ENCODE peak calls at places on chromosomes 13 and 19, in five cellular contexts. One of them, this sample, is unnamed.
A peak's percentile ranks its signal among the peaks of the same experiment; 100 is the strongest.

GRCh38 chr13:19618925-19619324 is 14.5 kb upstream of the MPHOSPH8 start:
- DNase-seq in non-pigmented ciliary epithelial cell: no peak
- DNase-seq in Caco-2: peak; percentile 68
- DNase-seq in CD4-positive, alpha-beta memory T cell: no peak
- DNase-seq in HS-5: no peak
- DNase-seq in this sample: no peak

GRCh38 chr13:100146534-100146933 is 57.6 kb downstream of the PCCA start:
- DNase-seq in non-pigmented ciliary epithelial cell: no peak
- DNase-seq in Caco-2: no peak
- DNase-seq in CD4-positive, alpha-beta memory T cell: no peak
- DNase-seq in HS-5: no peak
- DNase-seq in this sample: no peak

GRCh38 chr19:38792250-38793111 is 3.5 kb downstream of the LGALS7B start:
- DNase-seq in non-pigmented ciliary epithelial cell: no peak
- DNase-seq in Caco-2: no peak
- DNase-seq in CD4-positive, alpha-beta memory T cell: no peak
- DNase-seq in HS-5: no peak
- DNase-seq in this sample: no peak

GRCh38 chr13:96003304-96003703 is 49.9 kb downstream of the UGGT2 start:
- DNase-seq in non-pigmented ciliary epithelial cell: no peak
- DNase-seq in Caco-2: no peak
- DNase-seq in CD4-positive, alpha-beta memory T cell: no peak
- DNase-seq in HS-5: no peak
- DNase-seq in this sample: no peak

GRCh38 chr13:30049692-30050091 is 199.3 kb upstream of the UBL3 start:
- DNase-seq in non-pigmented ciliary epithelial cell: no peak
- DNase-seq in Caco-2: no peak
- DNase-seq in CD4-positive, alpha-beta memory T cell: no peak
- DNase-seq in HS-5: no peak
- DNase-seq in this sample: peak; percentile 54

GRCh38 chr13:30805132-30805537 is 69.8 kb downstream of the ALOX5AP start:
- DNase-seq in non-pigmented ciliary epithelial cell: no peak
- DNase-seq in Caco-2: no peak
- DNase-seq in CD4-positive, alpha-beta memory T cell: no peak
- DNase-seq in HS-5: no peak
- DNase-seq in this sample: no peak

GRCh38 chr13:53089951-53090350 is 61.3 kb downstream of the OLFM4 start:
- DNase-seq in non-pigmented ciliary epithelial cell: no peak
- DNase-seq in Caco-2: no peak
- DNase-seq in CD4-positive, alpha-beta memory T cell: no peak
- DNase-seq in HS-5: no peak
- DNase-seq in this sample: no peak

GRCh38 chr19:8614455-8614854 is 3.9 kb upstream of the ADAMTS10 start:
- DNase-seq in non-pigmented ciliary epithelial cell: no peak
- DNase-seq in Caco-2: no peak
- DNase-seq in CD4-positive, alpha-beta memory T cell: no peak
- DNase-seq in HS-5: no peak
- DNase-seq in this sample: no peak

GRCh38 chr19:3882041-3882384 is 1.5 kb downstream of the ATCAY start:
- DNase-seq in non-pigmented ciliary epithelial cell: no peak
- DNase-seq in Caco-2: no peak
- DNase-seq in CD4-positive, alpha-beta memory T cell: no peak
- DNase-seq in HS-5: no peak
- DNase-seq in this sample: no peak

GRCh38 chr13:26538363-26539317 is 18.8 kb upstream of the WASF3 start:
- DNase-seq in non-pigmented ciliary epithelial cell: no peak
- DNase-seq in Caco-2: no peak
- DNase-seq in CD4-positive, alpha-beta memory T cell: no peak
- DNase-seq in HS-5: no peak
- DNase-seq in this sample: no peak

GRCh38 chr13:65656740-65657329 is 1573.3 kb downstream of the PCDH9 start:
- DNase-seq in non-pigmented ciliary epithelial cell: no peak
- DNase-seq in Caco-2: no peak
- DNase-seq in CD4-positive, alpha-beta memory T cell: no peak
- DNase-seq in HS-5: no peak
- DNase-seq in this sample: no peak

GRCh38 chr19:5789886-5790572 is 934 bp downstream of the DUS3L start:
- DNase-seq in non-pigmented ciliary epithelial cell: no peak
- DNase-seq in Caco-2: no peak
- DNase-seq in CD4-positive, alpha-beta memory T cell: no peak
- DNase-seq in HS-5: no peak
- DNase-seq in this sample: peak; percentile 68

GRCh38 chr19:7520131-7521051 is 2.0 kb upstream of the MCOLN1 start:
- DNase-seq in non-pigmented ciliary epithelial cell: no peak
- DNase-seq in Caco-2: no peak
- DNase-seq in CD4-positive, alpha-beta memory T cell: no peak
- DNase-seq in HS-5: no peak
- DNase-seq in this sample: no peak

This sample was measured in foreskin keratinocyte.